ENCODE peak calls at places on chromosome 10, in ten cellular contexts. One of them, this sample, is unnamed.

GRCh38 chr10:108561649-108562048 is 1361.7 kb downstream of the XPNPEP1 start:
- DNase-seq in aorta: no peak
- DNase-seq in sigmoid colon: no peak
- DNase-seq in uterus: no peak
- DNase-seq in WERI-Rb-1: no peak
- DNase-seq in right lobe of liver: no peak
- DNase-seq in GM23338: no peak
- DNase-seq in BJ: peak; percentile 19
- DNase-seq in GM23248: peak; percentile 74
- DNase-seq in transverse colon: no peak
- DNase-seq in this sample: no peak

GRCh38 chr10:1752153-1752552 is 14.8 kb upstream of the ADARB2 start:
- DNase-seq in aorta: no peak
- DNase-seq in sigmoid colon: no peak
- DNase-seq in uterus: no peak
- DNase-seq in WERI-Rb-1: no peak
- DNase-seq in right lobe of liver: no peak
- DNase-seq in GM23338: no peak
- DNase-seq in BJ: no peak
- DNase-seq in GM23248: no peak
- DNase-seq in transverse colon: no peak
- DNase-seq in this sample: no peak

GRCh38 chr10:12655940-12656339 is 306.6 kb downstream of the CAMK1D start:
- DNase-seq in aorta: no peak
- DNase-seq in sigmoid colon: no peak
- DNase-seq in uterus: no peak
- DNase-seq in WERI-Rb-1: no peak
- DNase-seq in right lobe of liver: no peak
- DNase-seq in GM23338: no peak
- DNase-seq in BJ: no peak
- DNase-seq in GM23248: no peak
- DNase-seq in transverse colon: no peak
- DNase-seq in this sample: no peak

GRCh38 chr10:5583525-5584175 is 58.9 kb downstream of the CALML3 start:
- DNase-seq in aorta: no peak
- DNase-seq in sigmoid colon: peak; percentile 71
- DNase-seq in uterus: no peak
- DNase-seq in WERI-Rb-1: no peak
- DNase-seq in right lobe of liver: no peak
- DNase-seq in GM23338: peak; percentile 79
- DNase-seq in BJ: no peak
- DNase-seq in GM23248: no peak
- DNase-seq in transverse colon: peak; percentile 79
- DNase-seq in this sample: peak; percentile 52

GRCh38 chr10:6269953-6270867 is 67.5 kb downstream of the PFKFB3 start:
- DNase-seq in aorta: no peak
- DNase-seq in sigmoid colon: no peak
- DNase-seq in uterus: no peak
- DNase-seq in WERI-Rb-1: no peak
- DNase-seq in right lobe of liver: no peak
- DNase-seq in GM23338: no peak
- DNase-seq in BJ: no peak
- DNase-seq in GM23248: no peak
- DNase-seq in transverse colon: peak; percentile 59
- DNase-seq in this sample: no peak

GRCh38 chr10:74035324-74035723 is 37.4 kb downstream of the VCL start:
- DNase-seq in aorta: no peak
- DNase-seq in sigmoid colon: no peak
- DNase-seq in uterus: no peak
- DNase-seq in WERI-Rb-1: no peak
- DNase-seq in right lobe of liver: no peak
- DNase-seq in GM23338: no peak
- DNase-seq in BJ: no peak
- DNase-seq in GM23248: no peak
- DNase-seq in transverse colon: no peak
- DNase-seq in this sample: no peak

GRCh38 chr10:34292675-34293074 is 522.4 kb downstream of the PARD3 start:
- DNase-seq in aorta: no peak
- DNase-seq in sigmoid colon: no peak
- DNase-seq in uterus: no peak
- DNase-seq in WERI-Rb-1: no peak
- DNase-seq in right lobe of liver: no peak
- DNase-seq in GM23338: no peak
- DNase-seq in BJ: no peak
- DNase-seq in GM23248: no peak
- DNase-seq in transverse colon: no peak
- DNase-seq in this sample: no peak

GRCh38 chr10:784759-785538 is 95.5 kb upstream of the DIP2C start:
- DNase-seq in aorta: peak; percentile 83
- DNase-seq in sigmoid colon: peak; percentile 86
- DNase-seq in uterus: no peak
- DNase-seq in WERI-Rb-1: peak; percentile 60
- DNase-seq in right lobe of liver: peak; percentile 67
- DNase-seq in GM23338: peak; percentile 64
- DNase-seq in BJ: no peak
- DNase-seq in GM23248: peak; percentile 96
- DNase-seq in transverse colon: peak; percentile 45
- DNase-seq in this sample: peak; percentile 42

GRCh38 chr10:102450374-102451104 is 804 bp downstream of the C10orf95 start:
- DNase-seq in aorta: peak; percentile 91
- DNase-seq in sigmoid colon: peak; percentile 88
- DNase-seq in uterus: peak; percentile 59
- DNase-seq in WERI-Rb-1: peak; percentile 85
- DNase-seq in right lobe of liver: peak; percentile 91
- DNase-seq in GM23338: peak; percentile 89
- DNase-seq in BJ: no peak
- DNase-seq in GM23248: peak; percentile 89
- DNase-seq in transverse colon: peak; percentile 88
- DNase-seq in this sample: peak; percentile 87

GRCh38 chr10:91785851-91786250 is 12.4 kb upstream of the TNKS2 start:
- DNase-seq in aorta: no peak
- DNase-seq in sigmoid colon: no peak
- DNase-seq in uterus: no peak
- DNase-seq in WERI-Rb-1: no peak
- DNase-seq in right lobe of liver: no peak
- DNase-seq in GM23338: no peak
- DNase-seq in BJ: no peak
- DNase-seq in GM23248: no peak
- DNase-seq in transverse colon: no peak
- DNase-seq in this sample: no peak

GRCh38 chr10:27558612-27559020 is 54.5 kb downstream of the RAB18 start:
- DNase-seq in aorta: peak; percentile 55
- DNase-seq in sigmoid colon: no peak
- DNase-seq in uterus: peak; percentile 35
- DNase-seq in WERI-Rb-1: peak; percentile 34
- DNase-seq in right lobe of liver: no peak
- DNase-seq in GM23338: peak; percentile 89
- DNase-seq in BJ: peak; percentile 8
- DNase-seq in GM23248: peak; percentile 79
- DNase-seq in transverse colon: peak; percentile 58
- DNase-seq in this sample: peak; percentile 21

GRCh38 chr10:102642553-102643345 is 1.5 kb upstream of the TRIM8 start:
- DNase-seq in aorta: peak; percentile 78
- DNase-seq in sigmoid colon: peak; percentile 86
- DNase-seq in uterus: peak; percentile 75
- DNase-seq in WERI-Rb-1: peak; percentile 29
- DNase-seq in right lobe of liver: peak; percentile 73
- DNase-seq in GM23338: peak; percentile 61
- DNase-seq in BJ: no peak
- DNase-seq in GM23248: peak; percentile 80
- DNase-seq in transverse colon: peak; percentile 70
- DNase-seq in this sample: peak; percentile 75

GRCh38 chr10:129171816-129172215 is 295.2 kb upstream of the MGMT start:
- DNase-seq in aorta: no peak
- DNase-seq in sigmoid colon: no peak
- DNase-seq in uterus: no peak
- DNase-seq in WERI-Rb-1: no peak
- DNase-seq in right lobe of liver: no peak
- DNase-seq in GM23338: no peak
- DNase-seq in BJ: no peak
- DNase-seq in GM23248: no peak
- DNase-seq in transverse colon: no peak
- DNase-seq in this sample: no peak

GRCh38 chr10:79027147-79028055 is 41.4 kb upstream of the ZMIZ1 start:
- DNase-seq in aorta: peak; percentile 45
- DNase-seq in sigmoid colon: peak; percentile 48
- DNase-seq in uterus: no peak
- DNase-seq in WERI-Rb-1: peak; percentile 62
- DNase-seq in right lobe of liver: no peak
- DNase-seq in GM23338: no peak
- DNase-seq in BJ: no peak
- DNase-seq in GM23248: no peak
- DNase-seq in transverse colon: no peak
- DNase-seq in this sample: no peak

GRCh38 chr10:110649652-110650264 is 5.6 kb downstream of the RBM20 start:
- DNase-seq in aorta: no peak
- DNase-seq in sigmoid colon: no peak
- DNase-seq in uterus: no peak
- DNase-seq in WERI-Rb-1: no peak
- DNase-seq in right lobe of liver: no peak
- DNase-seq in GM23338: no peak
- DNase-seq in BJ: no peak
- DNase-seq in GM23248: no peak
- DNase-seq in transverse colon: no peak
- DNase-seq in this sample: no peak

GRCh38 chr10:43701295-43701694 is 52.6 kb upstream of the ZNF32 start:
- DNase-seq in aorta: no peak
- DNase-seq in sigmoid colon: no peak
- DNase-seq in uterus: no peak
- DNase-seq in WERI-Rb-1: no peak
- DNase-seq in right lobe of liver: no peak
- DNase-seq in GM23338: no peak
- DNase-seq in BJ: no peak
- DNase-seq in GM23248: no peak
- DNase-seq in transverse colon: no peak
- DNase-seq in this sample: no peak
- H3K27me3 ChIP-seq in aorta: no peaks in the 10 kb centered on the region
- H3K27me3 ChIP-seq in sigmoid colon: no peaks in the 10 kb centered on the region
- H3K27me3 ChIP-seq in uterus: no peaks in the 10 kb centered on the region
- H3K27me3 ChIP-seq in WERI-Rb-1: peaks cover 60% of the 10 kb centered on the region
- H3K27me3 ChIP-seq in right lobe of liver: no peaks in the 10 kb centered on the region
- H3K27me3 ChIP-seq in GM23338: no peaks in the 10 kb centered on the region
- H3K27me3 ChIP-seq in BJ: no peaks in the 10 kb centered on the region
- H3K27me3 ChIP-seq in GM23248: no peaks in the 10 kb centered on the region
- H3K27me3 ChIP-seq in transverse colon: no peaks in the 10 kb centered on the region
- H3K27me3 ChIP-seq in this sample: no peaks in the 10 kb centered on the region

DNA sequence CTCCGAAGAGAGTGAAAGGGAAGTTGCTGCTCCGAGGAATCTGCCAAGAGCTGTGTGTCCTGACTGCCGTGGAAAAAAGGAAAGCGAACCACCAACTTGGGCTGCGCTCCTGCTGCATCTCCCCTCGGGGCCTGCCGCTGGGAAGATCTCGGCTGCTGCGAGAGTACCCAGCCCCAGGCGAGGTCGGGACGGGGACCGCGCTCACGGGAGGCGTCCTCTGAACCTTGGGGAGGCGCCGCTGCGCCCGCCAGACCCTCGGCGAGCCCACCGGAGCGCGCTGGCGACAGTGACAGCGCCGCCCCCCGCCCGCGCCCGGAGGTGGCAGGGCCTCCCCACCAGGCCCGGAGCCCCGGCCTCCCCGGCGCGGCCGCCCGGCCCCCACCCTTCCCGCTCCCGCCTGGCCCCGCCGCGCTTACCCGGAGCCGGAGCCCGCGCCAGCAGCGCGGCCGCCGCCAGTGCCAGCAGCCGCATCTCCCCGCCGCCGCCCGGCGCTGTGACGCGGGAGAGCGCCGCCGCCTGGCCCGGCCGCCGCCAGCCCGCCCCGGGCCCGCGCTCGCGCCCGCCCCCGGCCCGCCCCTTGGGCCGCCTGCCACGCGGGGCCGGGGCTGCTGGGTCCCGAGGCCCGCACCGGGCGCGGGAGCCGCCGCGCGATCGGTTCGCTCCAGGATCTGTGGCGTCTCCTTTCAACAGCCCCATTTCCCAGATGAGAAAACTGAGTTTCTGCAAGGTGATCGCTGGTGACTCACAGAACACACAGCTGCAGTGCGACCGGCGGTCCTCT is at the start of gene VSTM4:
- DNase-seq in aorta: peak; percentile 65
- DNase-seq in sigmoid colon: peak; percentile 80
- DNase-seq in uterus: peak; percentile 43
- DNase-seq in WERI-Rb-1: peak; percentile 30
- DNase-seq in right lobe of liver: peak; percentile 48
- DNase-seq in GM23338: peak; percentile 61
- DNase-seq in BJ: no peak
- DNase-seq in GM23248: peak; percentile 78
- DNase-seq in transverse colon: no peak
- DNase-seq in this sample: peak; percentile 61
- H3K4me3 ChIP-seq in aorta: peak within 1 kb of the TSS; percentile 90
- H3K4me3 ChIP-seq in sigmoid colon: peak within 1 kb of the TSS; percentile 65
- H3K4me3 ChIP-seq in uterus: peak within 1 kb of the TSS; percentile 66
- H3K4me3 ChIP-seq in WERI-Rb-1: peak within 1 kb of the TSS; percentile 52
- H3K4me3 ChIP-seq in right lobe of liver: peak within 1 kb of the TSS; percentile 74
- H3K4me3 ChIP-seq in GM23338: peak within 1 kb of the TSS; percentile 57
- H3K4me3 ChIP-seq in BJ: peak within 1 kb of the TSS; percentile 59
- H3K4me3 ChIP-seq in GM23248: peak within 1 kb of the TSS; percentile 81
- H3K4me3 ChIP-seq in transverse colon: peak within 1 kb of the TSS; percentile 58
- H3K4me3 ChIP-seq in this sample: peak within 1 kb of the TSS; percentile 77

DNA sequence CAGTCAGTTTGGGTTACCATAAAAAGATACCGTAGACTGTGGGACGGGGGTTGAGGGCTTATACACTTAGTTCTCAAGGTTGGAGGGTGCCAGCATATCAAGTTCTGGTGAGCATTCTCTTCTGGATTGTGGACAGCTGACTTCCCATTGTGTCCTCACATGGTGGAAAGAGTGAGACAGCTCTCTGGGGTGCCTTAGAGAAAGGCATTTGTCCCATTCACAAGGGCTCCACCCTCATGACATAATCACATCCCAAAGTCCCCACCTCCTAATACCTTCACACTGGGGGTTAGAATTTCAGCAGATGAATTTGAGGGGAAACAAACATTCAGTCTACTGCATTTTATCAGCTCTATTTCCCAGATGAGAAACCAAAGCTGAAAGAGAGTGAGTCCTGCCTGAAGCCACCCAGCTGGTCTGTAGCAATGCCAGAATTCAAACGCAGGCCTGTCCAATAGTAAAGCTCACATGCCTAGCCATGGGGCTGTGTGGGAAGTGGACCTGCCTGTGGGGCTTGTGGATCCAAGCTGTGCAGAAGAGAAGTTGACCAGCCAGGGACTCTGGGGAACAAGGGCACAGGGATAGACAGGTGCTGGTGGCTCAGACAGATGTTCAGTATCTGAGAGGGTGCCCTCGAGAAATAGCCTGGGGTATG is 34.8 kb upstream of the LOXL4 start:
- DNase-seq in aorta: no peak
- DNase-seq in sigmoid colon: no peak
- DNase-seq in uterus: no peak
- DNase-seq in WERI-Rb-1: no peak
- DNase-seq in right lobe of liver: no peak
- DNase-seq in GM23338: no peak
- DNase-seq in BJ: no peak
- DNase-seq in GM23248: peak; percentile 56
- DNase-seq in transverse colon: no peak
- DNase-seq in this sample: peak; percentile 49
- H3K27me3 ChIP-seq in aorta: no peaks in the 10 kb centered on the region
- H3K27me3 ChIP-seq in sigmoid colon: no peaks in the 10 kb centered on the region
- H3K27me3 ChIP-seq in uterus: no peaks in the 10 kb centered on the region
- H3K27me3 ChIP-seq in WERI-Rb-1: no peaks in the 10 kb centered on the region
- H3K27me3 ChIP-seq in right lobe of liver: no peaks in the 10 kb centered on the region
- H3K27me3 ChIP-seq in GM23338: no peaks in the 10 kb centered on the region
- H3K27me3 ChIP-seq in BJ: peaks cover 4% of the 10 kb centered on the region
- H3K27me3 ChIP-seq in GM23248: no peaks in the 10 kb centered on the region
- H3K27me3 ChIP-seq in transverse colon: no peaks in the 10 kb centered on the region
- H3K27me3 ChIP-seq in this sample: peaks cover 25% of the 10 kb centered on the region

GRCh38 chr10:124450010-124450782 is at the start of gene NKX1-2:
- DNase-seq in aorta: no peak
- DNase-seq in sigmoid colon: no peak
- DNase-seq in uterus: no peak
- DNase-seq in WERI-Rb-1: peak; percentile 45
- DNase-seq in right lobe of liver: no peak
- DNase-seq in GM23338: peak; percentile 89
- DNase-seq in BJ: no peak
- DNase-seq in GM23248: peak; percentile 12
- DNase-seq in transverse colon: no peak
- DNase-seq in this sample: no peak
- H3K4me3 ChIP-seq in aorta: no peak within 1 kb of the TSS
- H3K4me3 ChIP-seq in sigmoid colon: peak within 1 kb of the TSS; percentile 35
- H3K4me3 ChIP-seq in uterus: no peak within 1 kb of the TSS
- H3K4me3 ChIP-seq in WERI-Rb-1: peak within 1 kb of the TSS; percentile 47
- H3K4me3 ChIP-seq in right lobe of liver: no peak within 1 kb of the TSS
- H3K4me3 ChIP-seq in GM23338: peak within 1 kb of the TSS; percentile 81
- H3K4me3 ChIP-seq in BJ: no peak within 1 kb of the TSS
- H3K4me3 ChIP-seq in GM23248: no peak within 1 kb of the TSS
- H3K4me3 ChIP-seq in transverse colon: peak within 1 kb of the TSS; percentile 26
- H3K4me3 ChIP-seq in this sample: peak within 1 kb of the TSS; percentile 54

This sample was measured in left ventricle myocardium inferior.